ENCODE peak calls at places on chromosomes 16 and 17, in nine cellular contexts. Y is adrenal gland; R is B cell; D is pancreas; V is posterior vena cava; J is thoracic aorta; S is activated T-helper 1 cell treated with anti-CD3 and anti-CD28 coated beads, Interleukin-2, amount 50 U/mL, for 16 hours; P is stimulated activated CD8-positive, alpha-beta memory T cell treated with anti-CD3 and anti-CD28 coated beads, Interleukin-7, amount 100 ng/mL, for 24 hours; F is aorta. E is an unnamed sample.

GRCh38 chr16:50007744-50008143 is 17.3 kb upstream of the CNEP1R1 start:
- DNase-seq in Y (no peak), R (no peak), D (no peak), V (no peak), J (no peak), S (no peak), P (no peak), F (no peak), E (no peak)

GRCh38 chr17:8556074-8556473 is 74.5 kb downstream of the MYH10 start:
- DNase-seq in Y (no peak), R (no peak), D (no peak), V (no peak), J (peak), S (no peak), P (no peak), F (no peak), E (no peak)

GRCh38 chr17:17055286-17056166 is 13.3 kb downstream of the MPRIP start:
- DNase-seq in Y (peak), R (no peak), D (peak), V (peak), J (no peak), S (no peak), P (no peak), F (peak), E (no peak)

GRCh38 chr17:27657620-27658019 is 26.6 kb downstream of the LGALS9 start:
- DNase-seq in Y (no peak), R (no peak), D (no peak), V (peak), J (no peak), S (no peak), P (no peak), F (peak), E (no peak)

GRCh38 chr16:89050119-89050867 is 43.4 kb upstream of the ACSF3 start:
- DNase-seq in Y (no peak), R (no peak), D (no peak), V (peak), J (no peak), S (no peak), P (no peak), F (peak), E (no peak)

GRCh38 chr17:29744121-29744520 is 121.4 kb upstream of the CORO6 start:
- DNase-seq in Y (no peak), R (no peak), D (no peak), V (no peak), J (no peak), S (no peak), P (no peak), F (no peak), E (no peak)

GRCh38 chr17:151886-152859 is 14.8 kb downstream of the SCGB1C2 start:
- DNase-seq in Y (peak), R (no peak), D (no peak), V (peak), J (no peak), S (no peak), P (no peak), F (peak), E (no peak)

GRCh38 chr17:28404812-28405570 is 1.0 kb downstream of the SLC46A1 start:
- DNase-seq in Y (peak), R (no peak), D (peak), V (no peak), J (no peak), S (no peak), P (no peak), F (no peak), E (peak)

GRCh38 chr17:27216836-27217235 is 77.1 kb upstream of the WSB1 start:
- DNase-seq in Y (no peak), R (peak), D (no peak), V (no peak), J (no peak), S (no peak), P (no peak), F (no peak), E (no peak)

GRCh38 chr16:55912022-55912421 is 36.8 kb upstream of the CES5A start:
- DNase-seq in Y (no peak), R (no peak), D (no peak), V (no peak), J (no peak), S (no peak), P (no peak), F (no peak), E (peak)

GRCh38 chr17:35723735-35724134 is 7.7 kb upstream of the RASL10B start:
- DNase-seq in Y (no peak), R (no peak), D (no peak), V (no peak), J (no peak), S (no peak), P (no peak), F (no peak), E (no peak)

GRCh38 chr17:8060274-8060673 is 21.4 kb downstream of the ALOX15B start:
- DNase-seq in Y (peak), R (peak), D (peak), V (peak), J (no peak), S (peak), P (no peak), F (peak), E (peak)

GRCh38 chr16:72937916-72938315 is 110.0 kb downstream of the ZFHX3 start:
- DNase-seq in Y (no peak), R (no peak), D (no peak), V (peak), J (no peak), S (no peak), P (no peak), F (no peak), E (peak)

GRCh38 chr16:17497648-17498047 is 26.9 kb upstream of the XYLT1 start:
- DNase-seq in Y (no peak), R (no peak), D (no peak), V (no peak), J (no peak), S (no peak), P (no peak), F (no peak), E (no peak)

GRCh38 chr17:82226170-82226808 is 2.6 kb upstream of the SLC16A3 start:
- DNase-seq in Y (no peak), R (no peak), D (no peak), V (no peak), J (no peak), S (no peak), P (no peak), F (no peak), E (no peak)

GRCh38 chr16:4511441-4512082 is 27.0 kb downstream of the CDIP1 start:
- DNase-seq in Y (peak), R (no peak), D (peak), V (no peak), J (no peak), S (no peak), P (no peak), F (peak), E (peak)

GRCh38 chr16:11165894-11166665 is 89.9 kb downstream of the SOCS1 start:
- DNase-seq in Y (no peak), R (no peak), D (no peak), V (no peak), J (no peak), S (no peak), P (no peak), F (no peak), E (no peak)

GRCh38 chr17:73437826-73438225 is 126.0 kb upstream of the CDC42EP4 start:
- DNase-seq in Y (no peak), R (peak), D (no peak), V (peak), J (no peak), S (no peak), P (no peak), F (no peak), E (no peak)

GRCh38 chr17:31686495-31686894 is 172.5 kb downstream of the COPRS start:
- DNase-seq in Y (no peak), R (no peak), D (no peak), V (no peak), J (no peak), S (no peak), P (no peak), F (no peak), E (no peak)

GRCh38 chr17:42288078-42288984 is at the start of gene STAT5A:
- DNase-seq in Y (peak), R (peak), D (peak), V (peak), J (peak), S (peak), P (peak), F (peak), E (peak)

GRCh38 chr16:9039208-9039607 is 52.2 kb upstream of the HAPSTR1 start:
- DNase-seq in Y (no peak), R (no peak), D (no peak), V (no peak), J (no peak), S (no peak), P (no peak), F (no peak), E (no peak)

GRCh38 chr17:13981881-13982280 is 87.4 kb upstream of the COX10 start:
- DNase-seq in Y (peak), R (no peak), D (no peak), V (no peak), J (no peak), S (no peak), P (no peak), F (no peak), E (no peak)

GRCh38 chr16:27330542-27330941 is 16.8 kb downstream of the IL4R start:
- DNase-seq in Y (peak), R (no peak), D (no peak), V (peak), J (peak), S (no peak), P (no peak), F (peak), E (no peak)

GRCh38 chr17:72717676-72718075 is 374.8 kb downstream of the SLC39A11 start:
- DNase-seq in Y (no peak), R (no peak), D (no peak), V (peak), J (no peak), S (no peak), P (no peak), F (no peak), E (no peak)

GRCh38 chr17:56937688-56938087 is 23.2 kb downstream of the COIL start:
- DNase-seq in Y (no peak), R (no peak), D (no peak), V (no peak), J (no peak), S (no peak), P (no peak), F (no peak), E (no peak)

GRCh38 chr17:18093616-18094408 is 6.1 kb downstream of the DRG2 start:
- DNase-seq in Y (peak), R (no peak), D (no peak), V (no peak), J (no peak), S (no peak), P (no peak), F (no peak), E (no peak)

GRCh38 chr17:19384723-19385391 is 2.1 kb downstream of the MFAP4 start:
- DNase-seq in Y (peak), R (no peak), D (no peak), V (peak), J (no peak), S (no peak), P (no peak), F (peak), E (no peak)

GRCh38 chr17:75033346-75034235 is 13.2 kb downstream of the ATP5PD start:
- DNase-seq in Y (peak), R (peak), D (peak), V (peak), J (peak), S (peak), P (peak), F (peak), E (peak)